ENCODE peak calls at places on chromosomes 16 and 17, in seven cellular contexts. One of them, this sample, is unnamed. For H3K4me1, the result is how much of the 10 kb centered on the place peaks cover.

GRCh38 chr17:29615492-29616299 is 7.0 kb downstream of the CORO6 start:
- DNase-seq in prostate gland: peak
- DNase-seq in heart right ventricle: peak
- DNase-seq in stomach: peak
- DNase-seq in CD8-positive, alpha-beta memory T cell: peak
- DNase-seq in upper lobe of right lung: peak
- DNase-seq in lung: peak
- DNase-seq in this sample: peak

GRCh38 chr17:42843358-42843934 is 934 bp upstream of the AOC2 start:
- DNase-seq in stomach: no peak
- DNase-seq in CD8-positive, alpha-beta memory T cell: no peak
- DNase-seq in upper lobe of right lung: no peak
- DNase-seq in heart right ventricle: no peak
- DNase-seq in lung: no peak
- DNase-seq in prostate gland: peak
- DNase-seq in this sample: no peak

GRCh38 chr17:69448431-69449102 is 34.1 kb downstream of the MAP2K6 start:
- DNase-seq in CD8-positive, alpha-beta memory T cell: no peak
- DNase-seq in heart right ventricle: peak
- DNase-seq in upper lobe of right lung: no peak
- DNase-seq in lung: no peak
- DNase-seq in stomach: no peak
- DNase-seq in prostate gland: no peak
- DNase-seq in this sample: no peak

GRCh38 chr16:70383421-70383960 is 36.8 kb downstream of the DDX19A start:
- DNase-seq in CD8-positive, alpha-beta memory T cell: no peak
- DNase-seq in heart right ventricle: no peak
- DNase-seq in lung: no peak
- DNase-seq in upper lobe of right lung: no peak
- DNase-seq in prostate gland: no peak
- DNase-seq in stomach: no peak
- DNase-seq in this sample: no peak

GRCh38 chr17:82463391-82463790 is 4.8 kb downstream of the NARF start:
- DNase-seq in lung: no peak
- DNase-seq in CD8-positive, alpha-beta memory T cell: no peak
- DNase-seq in upper lobe of right lung: no peak
- DNase-seq in stomach: no peak
- DNase-seq in heart right ventricle: no peak
- DNase-seq in prostate gland: no peak
- DNase-seq in this sample: no peak

GRCh38 chr16:22099256-22099975 is 7.1 kb downstream of the VWA3A start:
- DNase-seq in CD8-positive, alpha-beta memory T cell: no peak
- DNase-seq in lung: no peak
- DNase-seq in upper lobe of right lung: no peak
- DNase-seq in stomach: no peak
- DNase-seq in heart right ventricle: no peak
- DNase-seq in prostate gland: no peak
- DNase-seq in this sample: no peak

GRCh38 chr17:8122923-8123694 is 797 bp downstream of the HES7 start:
- DNase-seq in CD8-positive, alpha-beta memory T cell: no peak
- DNase-seq in heart right ventricle: no peak
- DNase-seq in upper lobe of right lung: no peak
- DNase-seq in stomach: no peak
- DNase-seq in lung: no peak
- DNase-seq in prostate gland: no peak
- DNase-seq in this sample: no peak

GRCh38 chr16:51399908-51400670 is 249.0 kb upstream of the SALL1 start:
- DNase-seq in heart right ventricle: no peak
- DNase-seq in stomach: no peak
- DNase-seq in lung: no peak
- DNase-seq in prostate gland: no peak
- DNase-seq in CD8-positive, alpha-beta memory T cell: no peak
- DNase-seq in upper lobe of right lung: no peak
- DNase-seq in this sample: no peak

GRCh38 chr16:52912565-52913173 is 140.0 kb downstream of the CHD9NB start:
- DNase-seq in CD8-positive, alpha-beta memory T cell: no peak
- DNase-seq in prostate gland: peak
- DNase-seq in heart right ventricle: peak
- DNase-seq in stomach: peak
- DNase-seq in upper lobe of right lung: peak
- DNase-seq in lung: peak
- DNase-seq in this sample: no peak

GRCh38 chr16:9330036-9330545 is 238.6 kb downstream of the HAPSTR1 start:
- DNase-seq in stomach: no peak
- DNase-seq in CD8-positive, alpha-beta memory T cell: no peak
- DNase-seq in lung: no peak
- DNase-seq in heart right ventricle: no peak
- DNase-seq in prostate gland: no peak
- DNase-seq in upper lobe of right lung: no peak
- DNase-seq in this sample: no peak

GRCh38 chr17:39223907-39224777 is 1.6 kb downstream of the STAC2 start:
- DNase-seq in upper lobe of right lung: no peak
- DNase-seq in CD8-positive, alpha-beta memory T cell: no peak
- DNase-seq in lung: no peak
- DNase-seq in prostate gland: no peak
- DNase-seq in stomach: no peak
- DNase-seq in heart right ventricle: no peak
- DNase-seq in this sample: no peak

GRCh38 chr17:71975998-71976649 is 144.7 kb upstream of the SOX9 start:
- DNase-seq in prostate gland: peak
- DNase-seq in lung: peak
- DNase-seq in upper lobe of right lung: no peak
- DNase-seq in CD8-positive, alpha-beta memory T cell: no peak
- DNase-seq in stomach: peak
- DNase-seq in heart right ventricle: peak
- DNase-seq in this sample: peak

GRCh38 chr17:56880133-56880532 is 33.7 kb downstream of the TRIM25 start:
- DNase-seq in lung: no peak
- DNase-seq in upper lobe of right lung: no peak
- DNase-seq in stomach: no peak
- DNase-seq in prostate gland: no peak
- DNase-seq in CD8-positive, alpha-beta memory T cell: no peak
- DNase-seq in heart right ventricle: no peak
- DNase-seq in this sample: no peak

GRCh38 chr16:15897834-15898254 is 9.4 kb upstream of the CEP20 start:
- DNase-seq in stomach: no peak
- DNase-seq in heart right ventricle: no peak
- DNase-seq in upper lobe of right lung: no peak
- DNase-seq in lung: no peak
- DNase-seq in prostate gland: no peak
- DNase-seq in CD8-positive, alpha-beta memory T cell: no peak
- DNase-seq in this sample: no peak

GRCh38 chr16:90008708-90009145 is 10.5 kb downstream of the DBNDD1 start:
- DNase-seq in heart right ventricle: no peak
- DNase-seq in CD8-positive, alpha-beta memory T cell: peak
- DNase-seq in prostate gland: no peak
- DNase-seq in upper lobe of right lung: no peak
- DNase-seq in stomach: no peak
- DNase-seq in lung: no peak
- DNase-seq in this sample: no peak

GRCh38 chr16:65782537-65783290 is 583.8 kb upstream of the CDH5 start:
- DNase-seq in lung: no peak
- DNase-seq in heart right ventricle: no peak
- DNase-seq in prostate gland: peak
- DNase-seq in stomach: no peak
- DNase-seq in upper lobe of right lung: no peak
- DNase-seq in CD8-positive, alpha-beta memory T cell: no peak
- DNase-seq in this sample: peak

GRCh38 chr17:43952724-43953666 is 745 bp downstream of the PYY start:
- DNase-seq in stomach: no peak
- DNase-seq in prostate gland: no peak
- DNase-seq in lung: no peak
- DNase-seq in heart right ventricle: no peak
- DNase-seq in upper lobe of right lung: no peak
- DNase-seq in CD8-positive, alpha-beta memory T cell: no peak
- DNase-seq in this sample: no peak

GRCh38 chr17:38749222-38750043 is 1.3 kb upstream of the PCGF2 start:
- DNase-seq in prostate gland: peak
- DNase-seq in stomach: peak
- DNase-seq in lung: peak
- DNase-seq in CD8-positive, alpha-beta memory T cell: no peak
- DNase-seq in upper lobe of right lung: peak
- DNase-seq in heart right ventricle: peak
- DNase-seq in this sample: peak

GRCh38 chr16:56647641-56648431 is 3.9 kb upstream of the MT1B start:
- DNase-seq in heart right ventricle: no peak
- DNase-seq in upper lobe of right lung: no peak
- DNase-seq in prostate gland: no peak
- DNase-seq in stomach: no peak
- DNase-seq in CD8-positive, alpha-beta memory T cell: no peak
- DNase-seq in lung: no peak
- DNase-seq in this sample: no peak

GRCh38 chr17:50633683-50634082 is 998 bp upstream of the ABCC3 start:
- DNase-seq in CD8-positive, alpha-beta memory T cell: no peak
- DNase-seq in prostate gland: no peak
- DNase-seq in upper lobe of right lung: no peak
- DNase-seq in lung: no peak
- DNase-seq in stomach: no peak
- DNase-seq in heart right ventricle: no peak
- DNase-seq in this sample: no peak

GRCh38 chr17:43517615-43518386 is 28.3 kb downstream of the ETV4 start:
- DNase-seq in heart right ventricle: no peak
- DNase-seq in lung: no peak
- DNase-seq in prostate gland: no peak
- DNase-seq in upper lobe of right lung: no peak
- DNase-seq in stomach: no peak
- DNase-seq in CD8-positive, alpha-beta memory T cell: no peak
- DNase-seq in this sample: no peak

GRCh38 chr16:3825103-3825502 is 55.4 kb downstream of the CREBBP start:
- DNase-seq in prostate gland: no peak
- DNase-seq in lung: no peak
- DNase-seq in heart right ventricle: no peak
- DNase-seq in stomach: no peak
- DNase-seq in CD8-positive, alpha-beta memory T cell: no peak
- DNase-seq in upper lobe of right lung: no peak
- DNase-seq in this sample: no peak

GRCh38 chr16:3822366-3823045 is 58.0 kb downstream of the CREBBP start:
- DNase-seq in lung: no peak
- DNase-seq in prostate gland: no peak
- DNase-seq in CD8-positive, alpha-beta memory T cell: no peak
- DNase-seq in stomach: no peak
- DNase-seq in upper lobe of right lung: no peak
- DNase-seq in heart right ventricle: no peak
- DNase-seq in this sample: no peak

GRCh38 chr16:3824121-3824795 is 56.3 kb downstream of the CREBBP start:
- DNase-seq in heart right ventricle: no peak
- DNase-seq in CD8-positive, alpha-beta memory T cell: no peak
- DNase-seq in stomach: no peak
- DNase-seq in prostate gland: no peak
- DNase-seq in upper lobe of right lung: no peak
- DNase-seq in lung: no peak
- DNase-seq in this sample: no peak

GRCh38 chr16:3825940-3826339 is 54.6 kb downstream of the CREBBP start:
- DNase-seq in lung: no peak
- DNase-seq in stomach: no peak
- DNase-seq in CD8-positive, alpha-beta memory T cell: no peak
- DNase-seq in prostate gland: no peak
- DNase-seq in heart right ventricle: no peak
- DNase-seq in upper lobe of right lung: no peak
- DNase-seq in this sample: no peak

DNA sequence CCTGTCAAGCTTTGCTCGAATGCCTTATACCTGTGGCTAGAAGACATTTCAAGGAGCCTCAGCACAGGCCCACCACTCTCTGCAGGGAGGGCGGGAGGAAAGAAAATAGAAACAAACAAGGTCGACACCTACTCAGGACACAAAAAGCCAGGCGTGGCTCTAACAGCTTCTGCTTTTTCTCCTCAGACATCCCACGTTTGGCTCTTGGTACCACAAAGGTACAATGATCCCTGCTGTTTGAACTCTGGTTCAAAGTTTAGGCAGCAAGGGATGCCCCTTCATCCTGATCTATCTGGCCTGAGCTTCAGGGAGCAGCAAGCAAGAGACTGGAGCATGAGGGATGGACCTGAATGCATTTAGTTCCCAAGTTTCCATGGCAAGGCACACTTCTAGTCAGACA is 57.1 kb downstream of the CREBBP start:
- DNase-seq in lung: no peak
- DNase-seq in stomach: no peak
- DNase-seq in heart right ventricle: no peak
- DNase-seq in CD8-positive, alpha-beta memory T cell: no peak
- DNase-seq in upper lobe of right lung: no peak
- DNase-seq in prostate gland: no peak
- DNase-seq in this sample: no peak
- H3K4me1 ChIP-seq in lung: under half
- H3K4me1 ChIP-seq in stomach: half or more
- H3K4me1 ChIP-seq in heart right ventricle: half or more
- H3K4me1 ChIP-seq in CD8-positive, alpha-beta memory T cell: half or more
- H3K4me1 ChIP-seq in upper lobe of right lung: half or more
- H3K4me1 ChIP-seq in prostate gland: under half
- H3K4me1 ChIP-seq in this sample: half or more

GRCh38 chr16:4366016-4366415 is 5.6 kb upstream of the VASN start:
- DNase-seq in lung: no peak
- DNase-seq in stomach: no peak
- DNase-seq in CD8-positive, alpha-beta memory T cell: no peak
- DNase-seq in upper lobe of right lung: no peak
- DNase-seq in heart right ventricle: no peak
- DNase-seq in prostate gland: no peak
- DNase-seq in this sample: no peak
- H3K4me1 ChIP-seq in lung: under half
- H3K4me1 ChIP-seq in stomach: under half
- H3K4me1 ChIP-seq in CD8-positive, alpha-beta memory T cell: under half
- H3K4me1 ChIP-seq in upper lobe of right lung: under half
- H3K4me1 ChIP-seq in heart right ventricle: under half
- H3K4me1 ChIP-seq in prostate gland: under half
- H3K4me1 ChIP-seq in this sample: under half

GRCh38 chr17:34249497-34249877 is 5.6 kb upstream of the CCL2 start:
- DNase-seq in stomach: no peak
- DNase-seq in CD8-positive, alpha-beta memory T cell: no peak
- DNase-seq in heart right ventricle: no peak
- DNase-seq in prostate gland: no peak
- DNase-seq in lung: no peak
- DNase-seq in upper lobe of right lung: no peak
- DNase-seq in this sample: no peak
- H3K4me1 ChIP-seq in stomach: half or more
- H3K4me1 ChIP-seq in CD8-positive, alpha-beta memory T cell: under half
- H3K4me1 ChIP-seq in heart right ventricle: half or more
- H3K4me1 ChIP-seq in prostate gland: under half
- H3K4me1 ChIP-seq in lung: under half
- H3K4me1 ChIP-seq in upper lobe of right lung: half or more
- H3K4me1 ChIP-seq in this sample: under half

GRCh38 chr17:77182205-77182604 is 41.4 kb downstream of the SEC14L1 start:
- DNase-seq in prostate gland: no peak
- DNase-seq in lung: no peak
- DNase-seq in heart right ventricle: no peak
- DNase-seq in CD8-positive, alpha-beta memory T cell: no peak
- DNase-seq in upper lobe of right lung: no peak
- DNase-seq in stomach: no peak
- DNase-seq in this sample: no peak
- H3K4me1 ChIP-seq in prostate gland: under half
- H3K4me1 ChIP-seq in lung: under half
- H3K4me1 ChIP-seq in heart right ventricle: half or more
- H3K4me1 ChIP-seq in CD8-positive, alpha-beta memory T cell: under half
- H3K4me1 ChIP-seq in upper lobe of right lung: half or more
- H3K4me1 ChIP-seq in stomach: half or more
- H3K4me1 ChIP-seq in this sample: under half

This sample was measured in right atrium auricular region.